ENCODE peak calls at places on chromosomes 16 and 17, in ten cellular contexts. U is GM13976; J is stimulated activated naive B cell treated with anti-CD40 and anti-IgM and Interleukin-4, amounts not matched to agents 10 μg/mL and 1 μg/mL and 100 μg/mL, for 72 hours; T is HCT116; A is ELR; Z is upper lobe of right lung; O is T-helper 22 cell; S is EH; X is ascending aorta; W is T follicular helper cell. Y is an unnamed sample.

GRCh38 chr16:51877686-51878085 is 669.3 kb downstream of the TOX3 start:
- DNase-seq in U (no peak), J (no peak), T (no peak), A (no peak), Z (no peak), O (no peak), S (peak), X (no peak), W (no peak), Y (no peak)

GRCh38 chr17:31095239-31096105 is 695 bp downstream of the NF1 start:
- DNase-seq in U (peak), J (peak), T (no peak), A (peak), Z (peak), O (peak), S (peak), X (no peak), W (peak), Y (peak)

GRCh38 chr16:23357761-23358290 is 55.7 kb downstream of the SCNN1B start:
- DNase-seq in U (no peak), J (no peak), T (no peak), A (no peak), Z (peak), O (no peak), S (no peak), X (no peak), W (no peak), Y (no peak)

GRCh38 chr16:3112058-3112880 is at the start of gene ZNF205:
- DNase-seq in U (no peak), J (no peak), T (no peak), A (peak), Z (peak), O (no peak), S (peak), X (no peak), W (no peak), Y (no peak)

GRCh38 chr16:3171855-3172593 is 16.0 kb upstream of the OR1F1 start:
- DNase-seq in U (no peak), J (no peak), T (no peak), A (peak), Z (no peak), O (no peak), S (peak), X (no peak), W (no peak), Y (peak)

GRCh38 chr16:89357460-89357859 is 132.9 kb downstream of the ANKRD11 start:
- DNase-seq in U (no peak), J (no peak), T (no peak), A (no peak), Z (peak), O (no peak), S (no peak), X (no peak), W (no peak), Y (no peak)

GRCh38 chr17:49729074-49729473 is 21.3 kb upstream of the SLC35B1 start:
- DNase-seq in U (no peak), J (no peak), T (no peak), A (no peak), Z (no peak), O (no peak), S (no peak), X (no peak), W (no peak), Y (no peak)

GRCh38 chr17:44331249-44331760 is 6.7 kb upstream of the SLC25A39 start:
- DNase-seq in U (peak), J (peak), T (peak), A (peak), Z (no peak), O (peak), S (peak), X (no peak), W (peak), Y (peak)

GRCh38 chr17:28174352-28175046 is 132.0 kb downstream of the NLK start:
- DNase-seq in U (peak), J (peak), T (no peak), A (peak), Z (no peak), O (no peak), S (no peak), X (no peak), W (no peak), Y (peak)

GRCh38 chr16:3305109-3306068 is at the start of the genes TIGD7 and ZNF75A:
- DNase-seq in U (peak), J (peak), T (peak), A (peak), Z (peak), O (peak), S (peak), X (no peak), W (peak), Y (peak)

GRCh38 chr16:64122177-64122576 is 999.7 kb downstream of the CDH11 start:
- DNase-seq in U (no peak), J (no peak), T (no peak), A (peak), Z (no peak), O (no peak), S (peak), X (no peak), W (no peak), Y (no peak)

GRCh38 chr16:4298761-4299522 is 16.9 kb upstream of the GLIS2 start:
- DNase-seq in U (peak), J (no peak), T (peak), A (peak), Z (peak), O (no peak), S (peak), X (no peak), W (no peak), Y (no peak)

GRCh38 chr16:8673611-8674412 is 605 bp upstream of the ABAT start:
- DNase-seq in U (no peak), J (no peak), T (no peak), A (peak), Z (no peak), O (no peak), S (no peak), X (no peak), W (no peak), Y (no peak)

GRCh38 chr16:14354561-14355351 is 275.3 kb downstream of the PARN start:
- DNase-seq in U (peak), J (peak), T (no peak), A (no peak), Z (no peak), O (no peak), S (peak), X (no peak), W (no peak), Y (peak)

GRCh38 chr17:15039366-15039765 is 225.8 kb downstream of the PMP22 start:
- DNase-seq in U (no peak), J (no peak), T (no peak), A (peak), Z (no peak), O (no peak), S (peak), X (no peak), W (no peak), Y (no peak)

GRCh38 chr17:81086789-81087551 is 52.0 kb downstream of the BAIAP2 start:
- DNase-seq in U (no peak), J (no peak), T (no peak), A (no peak), Z (no peak), O (no peak), S (no peak), X (no peak), W (no peak), Y (no peak)

GRCh38 chr17:82297280-82297803 is 20.1 kb downstream of the CD7 start:
- DNase-seq in U (peak), J (peak), T (no peak), A (peak), Z (peak), O (peak), S (peak), X (peak), W (peak), Y (peak)

GRCh38 chr16:88911148-88911945 is 44.9 kb upstream of the PABPN1L start:
- DNase-seq in U (peak), J (no peak), T (no peak), A (no peak), Z (no peak), O (no peak), S (no peak), X (no peak), W (no peak), Y (no peak)

GRCh38 chr16:2329532-2329931 is 11.0 kb downstream of the ABCA3 start:
- DNase-seq in U (no peak), J (no peak), T (no peak), A (no peak), Z (peak), O (no peak), S (no peak), X (no peak), W (no peak), Y (no peak)

GRCh38 chr16:2246301-2246885 is 5.0 kb downstream of the ECI1 start:
- DNase-seq in U (no peak), J (no peak), T (no peak), A (no peak), Z (no peak), O (no peak), S (no peak), X (no peak), W (no peak), Y (no peak)

GRCh38 chr17:79304907-79305306 is 230.3 kb downstream of the ENGASE start:
- DNase-seq in U (no peak), J (no peak), T (no peak), A (no peak), Z (no peak), O (no peak), S (no peak), X (no peak), W (no peak), Y (peak)

GRCh38 chr17:50128441-50129302 is 1.3 kb downstream of the SAMD14 start:
- DNase-seq in U (no peak), J (no peak), T (no peak), A (peak), Z (peak), O (no peak), S (peak), X (no peak), W (no peak), Y (no peak)

GRCh38 chr16:73713817-73714495 is 582.7 kb upstream of the PSMD7 start:
- DNase-seq in U (no peak), J (no peak), T (peak), A (peak), Z (no peak), O (no peak), S (peak), X (no peak), W (no peak), Y (no peak)

GRCh38 chr17:34412965-34413441 is 50.0 kb upstream of the CCL1 start:
- DNase-seq in U (no peak), J (no peak), T (no peak), A (no peak), Z (no peak), O (no peak), S (peak), X (no peak), W (no peak), Y (no peak)

GRCh38 chr16:55701442-55702319 is 45.9 kb downstream of the SLC6A2 start:
- DNase-seq in U (peak), J (peak), T (peak), A (peak), Z (peak), O (no peak), S (peak), X (no peak), W (peak), Y (no peak)

GRCh38 chr16:66432429-66432828 is 5.3 kb downstream of the BEAN1 start:
- DNase-seq in U (no peak), J (no peak), T (no peak), A (no peak), Z (no peak), O (no peak), S (no peak), X (no peak), W (no peak), Y (no peak)

GRCh38 chr16:58507195-58507962 is 7.4 kb downstream of the NDRG4 start:
- DNase-seq in U (no peak), J (no peak), T (no peak), A (no peak), Z (no peak), O (no peak), S (no peak), X (no peak), W (no peak), Y (no peak)

Y was measured in GM06990.